ENCODE peak calls at places on chromosome 12, in five cellular contexts. One of them, this sample, is unnamed.
A peak's percentile ranks its signal among the peaks of the same experiment; 100 is the strongest.

GRCh38 chr12:120500577-120500976 is 4.7 kb downstream of the DYNLL1 start:
- DNase-seq in H1: no peak
- DNase-seq in GM12878: no peak
- DNase-seq in K562: no peak
- DNase-seq in HepG2: no peak
- DNase-seq in this sample: no peak

GRCh38 chr12:2722806-2723205 is 72.0 kb upstream of the FKBP4 start:
- DNase-seq in K562: no peak
- DNase-seq in H1: no peak
- DNase-seq in HepG2: no peak
- DNase-seq in GM12878: no peak
- DNase-seq in this sample: no peak

GRCh38 chr12:26369588-26369987 is 174.2 kb downstream of the SSPN start:
- DNase-seq in HepG2: no peak
- DNase-seq in K562: peak; percentile 35
- DNase-seq in GM12878: no peak
- DNase-seq in H1: no peak
- DNase-seq in this sample: peak; percentile 21

GRCh38 chr12:34399631-34400422 is 377.5 kb downstream of the ALG10 start:
- DNase-seq in GM12878: no peak
- DNase-seq in K562: peak; percentile 1
- DNase-seq in HepG2: no peak
- DNase-seq in H1: no peak
- DNase-seq in this sample: no peak

GRCh38 chr12:34289431-34290190 is 267.3 kb downstream of the ALG10 start:
- DNase-seq in HepG2: no peak
- DNase-seq in GM12878: no peak
- DNase-seq in K562: no peak
- DNase-seq in H1: no peak
- DNase-seq in this sample: no peak

GRCh38 chr12:90896164-90896563 is 58.8 kb downstream of the CCER1 start:
- DNase-seq in GM12878: no peak
- DNase-seq in HepG2: no peak
- DNase-seq in H1: no peak
- DNase-seq in K562: no peak
- DNase-seq in this sample: no peak

GRCh38 chr12:104448475-104448874 is 8.3 kb upstream of the CHST11 start:
- DNase-seq in GM12878: no peak
- DNase-seq in K562: no peak
- DNase-seq in HepG2: no peak
- DNase-seq in H1: no peak
- DNase-seq in this sample: no peak

GRCh38 chr12:122836027-122836921 is 1.0 kb downstream of the HIP1R start:
- DNase-seq in H1: no peak
- DNase-seq in HepG2: peak; percentile 66
- DNase-seq in K562: peak; percentile 67
- DNase-seq in GM12878: peak; percentile 38
- DNase-seq in this sample: peak; percentile 33

GRCh38 chr12:29640589-29641345 is 143.0 kb downstream of the TMTC1 start:
- DNase-seq in K562: peak; percentile 7
- DNase-seq in HepG2: peak; percentile 63
- DNase-seq in H1: no peak
- DNase-seq in GM12878: no peak
- DNase-seq in this sample: peak; percentile 19

GRCh38 chr12:77685112-77685511 is 145.6 kb upstream of the NAV3 start:
- DNase-seq in H1: no peak
- DNase-seq in K562: no peak
- DNase-seq in GM12878: peak; percentile 7
- DNase-seq in HepG2: peak; percentile 56
- DNase-seq in this sample: peak; percentile 82

GRCh38 chr12:123939716-123940626 is 32.7 kb downstream of the CCDC92 start:
- DNase-seq in HepG2: no peak
- DNase-seq in H1: no peak
- DNase-seq in K562: no peak
- DNase-seq in GM12878: no peak
- DNase-seq in this sample: no peak

GRCh38 chr12:100795193-100796179 is 910 bp downstream of the ANO4 start:
- DNase-seq in H1: no peak
- DNase-seq in GM12878: no peak
- DNase-seq in K562: no peak
- DNase-seq in HepG2: no peak
- DNase-seq in this sample: no peak

GRCh38 chr12:106205208-106206069 is 42.4 kb downstream of the CKAP4 start:
- DNase-seq in GM12878: no peak
- DNase-seq in K562: no peak
- DNase-seq in H1: no peak
- DNase-seq in HepG2: peak; percentile 20
- DNase-seq in this sample: peak; percentile 25

GRCh38 chr12:132496270-132496669 is 6.3 kb downstream of the FBRSL1 start:
- DNase-seq in H1: no peak
- DNase-seq in K562: no peak
- DNase-seq in HepG2: no peak
- DNase-seq in GM12878: no peak
- DNase-seq in this sample: no peak

GRCh38 chr12:22610148-22610547 is 14.8 kb upstream of the ETNK1 start:
- DNase-seq in HepG2: no peak
- DNase-seq in GM12878: no peak
- DNase-seq in H1: no peak
- DNase-seq in K562: no peak
- DNase-seq in this sample: no peak

DNA sequence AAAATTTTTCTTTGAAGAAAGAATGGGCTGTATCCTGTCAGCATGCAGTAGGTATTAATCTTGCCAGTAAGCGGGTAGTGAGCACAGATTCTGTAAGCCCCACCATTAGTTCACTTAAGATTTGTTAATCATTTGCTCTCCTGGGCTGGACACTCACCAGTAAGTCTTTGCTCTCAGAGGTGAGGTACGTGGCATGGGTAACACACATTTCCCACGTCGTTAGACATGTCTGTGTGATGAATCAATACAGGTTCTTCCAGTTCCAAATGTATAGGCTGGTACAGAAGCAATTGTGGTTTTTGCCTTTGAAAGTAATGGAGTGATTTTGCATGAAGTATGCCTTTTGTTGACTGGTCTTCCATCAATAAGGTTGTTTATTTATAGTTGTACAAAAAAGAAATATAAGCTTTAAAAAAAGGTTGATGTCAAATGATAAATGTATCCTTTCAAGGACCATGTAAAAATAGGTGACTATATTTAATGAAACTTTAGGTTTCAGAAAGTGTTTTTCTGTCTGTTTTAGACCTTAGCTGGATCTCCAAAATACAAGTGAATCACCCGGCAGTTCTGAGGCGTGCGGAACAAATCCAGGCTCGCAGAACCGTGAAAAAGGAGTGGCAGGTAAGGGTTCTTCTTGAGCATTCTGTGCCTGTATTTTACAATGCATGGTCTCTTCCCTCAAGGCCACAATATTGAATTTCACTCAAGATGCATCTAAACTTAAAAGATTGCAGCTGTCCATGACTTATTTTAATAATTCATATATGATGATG is 45.5 kb downstream of the DERA start:
- DNase-seq in HepG2: no peak
- DNase-seq in H1: no peak
- DNase-seq in GM12878: no peak
- DNase-seq in K562: no peak
- DNase-seq in this sample: no peak
- TF ChIP-seq CREB1 in HepG2: no peak
- TF ChIP-seq CREB1 in H1: no peak
- TF ChIP-seq CREB1 in GM12878: no peak
- TF ChIP-seq CREB1 in K562: no peak
- TF ChIP-seq CREB1 in this sample: no peak

GRCh38 chr12:96221391-96221790 is 27.2 kb downstream of the ELK3 start:
- DNase-seq in K562: no peak
- DNase-seq in H1: no peak
- DNase-seq in HepG2: no peak
- DNase-seq in GM12878: no peak
- DNase-seq in this sample: no peak

GRCh38 chr12:96219700-96220206 is 25.6 kb downstream of the ELK3 start:
- DNase-seq in K562: no peak
- DNase-seq in GM12878: no peak
- DNase-seq in H1: peak; percentile 53
- DNase-seq in HepG2: peak; percentile 50
- DNase-seq in this sample: no peak

GRCh38 chr12:96220902-96221301 is 26.7 kb downstream of the ELK3 start:
- DNase-seq in GM12878: no peak
- DNase-seq in H1: no peak
- DNase-seq in HepG2: no peak
- DNase-seq in K562: no peak
- DNase-seq in this sample: no peak

GRCh38 chr12:96215933-96216273 is 21.7 kb downstream of the ELK3 start:
- DNase-seq in HepG2: no peak
- DNase-seq in K562: no peak
- DNase-seq in GM12878: no peak
- DNase-seq in H1: no peak
- DNase-seq in this sample: no peak

DNA sequence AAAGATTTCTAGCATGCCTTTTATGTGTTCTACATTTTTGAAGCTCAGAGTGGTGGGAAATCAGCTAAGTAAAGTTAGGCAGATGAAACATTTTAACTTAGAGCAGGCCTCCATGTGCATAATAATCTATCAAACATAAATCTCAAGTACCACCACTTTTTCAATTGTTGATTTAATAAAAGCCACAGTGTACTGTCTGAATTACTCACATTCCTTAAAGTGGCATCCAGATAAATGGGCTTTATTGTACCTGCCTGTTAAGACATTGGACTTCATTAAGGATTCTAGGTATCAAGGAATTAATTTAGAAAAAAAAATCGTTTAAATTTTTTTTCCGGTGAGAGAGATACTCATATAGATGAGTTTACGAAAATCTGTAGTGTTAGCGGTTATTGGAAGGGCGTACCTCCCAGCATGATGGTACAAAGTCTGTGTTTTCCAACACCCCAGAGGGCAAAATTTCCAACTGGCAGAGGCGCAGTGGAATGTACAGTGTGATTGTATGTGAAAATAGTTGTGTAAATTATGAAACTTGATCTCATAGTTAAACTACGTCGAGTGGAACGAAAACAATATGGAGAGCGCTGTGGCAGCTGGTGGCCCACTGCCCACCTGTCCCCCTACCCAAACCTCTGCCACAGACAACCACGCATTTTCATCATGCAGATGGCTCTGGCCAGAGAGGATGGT is 25.0 kb downstream of the ELK3 start:
- DNase-seq in H1: no peak
- DNase-seq in K562: no peak
- DNase-seq in GM12878: no peak
- DNase-seq in HepG2: peak; percentile 69
- DNase-seq in this sample: no peak
- H3K4me1 ChIP-seq in H1: no peaks in the 10 kb centered on the region
- H3K4me1 ChIP-seq in K562: no peaks in the 10 kb centered on the region
- H3K4me1 ChIP-seq in GM12878: peaks cover 15% of the 10 kb centered on the region
- H3K4me1 ChIP-seq in HepG2: peaks cover 66% of the 10 kb centered on the region
- H3K4me1 ChIP-seq in this sample: no peaks in the 10 kb centered on the region

DNA sequence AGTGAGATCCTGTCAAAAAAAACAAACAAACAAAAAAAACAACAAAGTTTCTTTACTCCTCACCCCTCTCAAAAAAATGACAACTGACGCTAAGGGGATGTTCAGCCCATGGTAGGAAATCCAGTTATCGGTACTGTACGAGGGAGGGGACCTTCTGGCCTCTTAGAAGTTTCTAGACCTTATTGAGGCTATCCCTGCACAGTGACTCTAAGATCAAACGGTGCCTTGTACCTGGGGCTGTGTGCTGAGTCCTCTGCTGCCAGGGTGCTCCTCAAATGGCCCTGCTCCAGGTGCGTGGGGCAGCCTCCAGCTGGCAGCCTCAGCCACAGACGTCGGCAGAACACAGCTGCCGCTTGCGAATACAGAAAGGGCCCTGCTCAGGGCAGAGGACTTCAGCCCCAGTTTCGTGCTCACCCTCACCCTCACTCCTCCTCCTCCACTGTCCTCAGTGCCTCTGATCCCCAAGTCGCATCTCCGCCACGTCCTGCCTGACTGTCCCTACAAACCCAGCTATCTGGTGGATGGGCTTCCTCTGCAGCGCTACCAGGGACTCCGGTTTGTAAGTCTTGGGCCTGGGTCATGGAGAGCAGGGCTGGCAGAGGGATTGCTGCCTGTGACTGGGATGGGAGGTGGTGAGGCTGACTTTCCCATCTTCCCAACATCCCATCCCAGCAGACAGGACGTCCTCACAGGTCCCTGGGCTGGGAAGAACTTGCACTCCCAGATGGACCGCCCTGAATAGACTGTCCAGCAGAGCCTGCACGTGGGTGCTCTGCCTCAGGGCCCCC is 90.9 kb downstream of the B4GALNT3 start:
- DNase-seq in GM12878: no peak
- DNase-seq in K562: no peak
- DNase-seq in HepG2: no peak
- DNase-seq in H1: no peak
- DNase-seq in this sample: no peak
- H4K20me1 ChIP-seq in GM12878: no peaks in the 10 kb centered on the region
- H4K20me1 ChIP-seq in K562: no peaks in the 10 kb centered on the region
- H4K20me1 ChIP-seq in HepG2: no peaks in the 10 kb centered on the region
- H4K20me1 ChIP-seq in H1: peaks cover 4% of the 10 kb centered on the region
- H4K20me1 ChIP-seq in this sample: no peaks in the 10 kb centered on the region

GRCh38 chr12:116236148-116236731 is 41.3 kb downstream of the MED13L start:
- DNase-seq in GM12878: peak; percentile 16
- DNase-seq in K562: peak; percentile 60
- DNase-seq in HepG2: peak; percentile 43
- DNase-seq in H1: no peak
- DNase-seq in this sample: peak; percentile 76
- TF ChIP-seq CREB1 in GM12878: no peak
- TF ChIP-seq CREB1 in K562: no peak
- TF ChIP-seq CREB1 in HepG2: no peak
- TF ChIP-seq CREB1 in H1: no peak
- TF ChIP-seq CREB1 in this sample: no peak